ENCODE peak calls at places on chromosomes 13 and 19, in four cellular contexts. B is heart right ventricle; K is CD4-positive, CD25-positive, alpha-beta regulatory T cell; I is A549. G is an unnamed sample. For H3K4me1, the result is how much of the 10 kb centered on the place peaks cover.

GRCh38 chr13:46675016-46675415 is 121.9 kb downstream of the ESD start:
- DNase-seq in B (no peak), K (no peak), I (no peak), G (no peak)

GRCh38 chr19:9565900-9566705 is 18.2 kb downstream of the ZNF121 start:
- DNase-seq in B (no peak), K (no peak), I (peak), G (no peak)

GRCh38 chr19:12156254-12157058 is at the start of gene ZNF625:
- DNase-seq in B (peak), K (no peak), I (no peak), G (peak)

GRCh38 chr19:5250127-5250659 is 90.4 kb downstream of the PTPRS start:
- DNase-seq in B (peak), K (no peak), I (no peak), G (no peak)

GRCh38 chr19:17938092-17938845 is 5.5 kb downstream of the CCDC124 start:
- DNase-seq in B (peak), K (peak), I (peak), G (peak)

GRCh38 chr19:33399081-33399744 is 25.7 kb downstream of the CEBPG start:
- DNase-seq in B (no peak), K (no peak), I (no peak), G (no peak)

GRCh38 chr19:32880607-32881006 is 11.0 kb upstream of the SLC7A9 start:
- DNase-seq in B (no peak), K (no peak), I (no peak), G (no peak)

GRCh38 chr13:109400625-109401257 is 385.6 kb downstream of the IRS2 start:
- DNase-seq in B (peak), K (no peak), I (no peak), G (no peak)

GRCh38 chr19:4328243-4328990 is 10.2 kb downstream of the STAP2 start:
- DNase-seq in B (peak), K (peak), I (peak), G (peak)

GRCh38 chr13:30792257-30793000 is 57.1 kb downstream of the ALOX5AP start:
- DNase-seq in B (peak), K (no peak), I (peak), G (no peak)

GRCh38 chr19:16814526-16815100 is 14.6 kb upstream of the SIN3B start:
- DNase-seq in B (no peak), K (no peak), I (no peak), G (no peak)

GRCh38 chr13:24038846-24039330 is 121.6 kb upstream of the SPATA13 start:
- DNase-seq in B (no peak), K (no peak), I (no peak), G (no peak)

GRCh38 chr13:93224545-93224944 is 2.1 kb upstream of the GPC6 start:
- DNase-seq in B (no peak), K (no peak), I (peak), G (no peak)

GRCh38 chr13:80408270-80408669 is 67.3 kb upstream of the SPRY2 start:
- DNase-seq in B (no peak), K (no peak), I (peak), G (no peak)

GRCh38 chr19:6677495-6677894 is 7.5 kb upstream of the TNFSF14 start:
- DNase-seq in B (no peak), K (peak), I (no peak), G (no peak)

GRCh38 chr19:18089726-18090125 is 3.0 kb upstream of the IL12RB1 start:
- DNase-seq in B (no peak), K (no peak), I (no peak), G (no peak)

GRCh38 chr19:17296278-17296677 is 6.9 kb downstream of the ABHD8 start:
- DNase-seq in B (no peak), K (no peak), I (peak), G (no peak)

GRCh38 chr13:108560092-108560491 is 69.3 kb upstream of the MYO16 start:
- DNase-seq in B (no peak), K (no peak), I (no peak), G (no peak)

GRCh38 chr13:112953591-112954487 is 15.2 kb upstream of the MCF2L start:
- DNase-seq in B (no peak), K (no peak), I (no peak), G (no peak)

GRCh38 chr19:43616306-43616705 is 3.1 kb downstream of the ZNF428 start:
- DNase-seq in B (no peak), K (no peak), I (no peak), G (no peak)

GRCh38 chr19:49802836-49803528 is 10.1 kb downstream of the FUZ start:
- DNase-seq in B (no peak), K (no peak), I (no peak), G (no peak)

GRCh38 chr19:47312366-47313006 is 2.8 kb downstream of the C5AR1 start:
- DNase-seq in B (no peak), K (no peak), I (no peak), G (no peak)

GRCh38 chr13:48094404-48094780 is 512 bp downstream of the MED4 start:
- DNase-seq in B (no peak), K (no peak), I (no peak), G (no peak)

GRCh38 chr13:48094781-48095502 is at the start of gene MED4:
- DNase-seq in B (peak), K (peak), I (peak), G (peak)

GRCh38 chr13:48096670-48097069 is 1.8 kb upstream of the MED4 start:
- DNase-seq in B (no peak), K (no peak), I (no peak), G (no peak)

GRCh38 chr13:48097793-48098192 is 2.9 kb upstream of the MED4 start:
- DNase-seq in B (no peak), K (no peak), I (no peak), G (no peak)

GRCh38 chr13:48093588-48093987 is 1.3 kb downstream of the MED4 start:
- DNase-seq in B (no peak), K (no peak), I (no peak), G (no peak)
- H3K4me1 ChIP-seq in B (under half), K (under half), I (under half), G (under half)

GRCh38 chr19:10766049-10766623 is 48.3 kb downstream of the DNM2 start:
- DNase-seq in B (no peak), K (no peak), I (no peak), G (no peak)
- H3K4me1 ChIP-seq in B (half or more), K (under half), I (half or more), G (under half)

GRCh38 chr13:51249254-51249653 is 27.1 kb downstream of the FAM124A start:
- DNase-seq in B (no peak), K (no peak), I (no peak), G (no peak)

GRCh38 chr13:51246005-51246404 is 23.8 kb downstream of the FAM124A start:
- DNase-seq in B (no peak), K (no peak), I (no peak), G (no peak)

GRCh38 chr13:51244637-51245405 is 22.6 kb downstream of the FAM124A start:
- DNase-seq in B (no peak), K (no peak), I (no peak), G (no peak)

GRCh38 chr13:51245583-51245982 is 23.4 kb downstream of the FAM124A start:
- DNase-seq in B (no peak), K (no peak), I (no peak), G (no peak)

DNA sequence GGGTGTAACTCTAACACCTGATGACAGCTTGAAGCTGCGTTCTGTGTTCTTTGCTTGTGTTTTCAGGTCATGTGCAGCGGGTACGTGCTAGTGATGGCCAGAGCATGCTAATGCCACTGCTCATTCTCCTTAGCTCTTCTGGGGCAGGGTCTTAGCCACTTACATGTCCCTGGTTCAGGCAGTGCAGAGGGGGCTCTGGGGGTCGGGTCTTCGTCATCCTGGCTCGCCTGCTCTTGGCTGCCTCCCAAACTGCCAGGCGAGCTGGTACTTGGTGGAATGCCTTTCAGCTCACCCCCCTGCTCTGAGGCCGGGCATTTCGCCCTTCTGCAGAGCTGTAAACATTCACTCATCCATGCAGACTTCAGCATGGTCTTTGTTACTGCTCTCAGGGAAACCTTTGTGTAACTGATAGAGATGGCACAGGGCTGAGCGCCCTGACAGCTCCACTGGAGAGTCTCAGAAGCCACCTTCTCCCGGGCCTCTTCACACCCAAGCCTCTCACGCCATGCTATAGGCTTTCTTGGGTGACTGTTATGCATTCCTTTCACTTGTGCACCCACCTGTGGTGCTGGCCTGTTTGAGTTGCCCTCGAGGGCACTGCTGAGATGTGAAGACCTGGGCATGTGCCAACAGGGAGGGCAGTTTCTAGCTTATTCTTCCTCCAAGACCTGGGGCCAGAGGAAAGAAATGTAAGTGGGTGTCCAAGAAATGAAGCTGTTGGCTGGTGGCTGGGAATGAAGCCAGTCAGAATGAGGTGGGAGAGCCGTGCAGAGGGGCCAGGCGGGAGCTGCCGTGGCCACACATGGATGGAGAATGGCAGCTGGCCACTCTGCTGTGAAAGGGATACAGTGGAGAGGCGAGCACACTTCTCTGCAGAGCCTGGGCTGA is 24.5 kb downstream of the FAM124A start:
- DNase-seq in B (peak), K (no peak), I (no peak), G (no peak)
- H3K4me1 ChIP-seq in B (under half), K (under half), I (under half), G (under half)

GRCh38 chr13:70405266-70405665 is 297.0 kb upstream of the KLHL1 start:
- DNase-seq in B (no peak), K (no peak), I (no peak), G (no peak)
- H3K4me1 ChIP-seq in B (under half), K (under half), I (under half), G (under half)

GRCh38 chr13:75329097-75329496 is 152.9 kb downstream of the TBC1D4 start:
- DNase-seq in B (no peak), K (no peak), I (no peak), G (no peak)

GRCh38 chr13:75331792-75332349 is 150.1 kb downstream of the TBC1D4 start:
- DNase-seq in B (no peak), K (no peak), I (no peak), G (no peak)

GRCh38 chr13:75327132-75327505 is 154.8 kb downstream of the TBC1D4 start:
- DNase-seq in B (no peak), K (no peak), I (no peak), G (no peak)

GRCh38 chr13:75330770-75331169 is 151.2 kb downstream of the TBC1D4 start:
- DNase-seq in B (no peak), K (no peak), I (no peak), G (no peak)

DNA sequence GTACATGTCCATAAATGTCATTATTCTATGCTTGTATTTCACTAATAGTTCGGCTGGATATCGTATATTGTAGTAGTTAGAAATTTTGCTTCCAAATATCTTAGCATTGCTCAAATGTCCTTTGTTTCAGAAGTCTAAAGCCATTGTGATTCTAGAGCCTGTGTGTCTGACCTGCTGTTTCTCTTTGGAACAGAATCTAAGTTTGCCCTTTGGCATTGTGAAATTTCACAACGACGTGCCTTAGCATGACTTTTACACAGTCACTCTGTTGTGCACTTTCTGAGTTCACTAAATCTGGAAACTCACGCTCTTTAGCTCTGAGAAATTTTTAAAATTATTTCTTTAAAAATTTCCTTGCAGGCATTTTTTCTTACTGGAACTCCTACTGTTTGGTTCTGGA is 152.2 kb downstream of the TBC1D4 start:
- DNase-seq in B (no peak), K (no peak), I (no peak), G (no peak)
- H3K4me1 ChIP-seq in B (under half), K (under half), I (under half), G (under half)

DNA sequence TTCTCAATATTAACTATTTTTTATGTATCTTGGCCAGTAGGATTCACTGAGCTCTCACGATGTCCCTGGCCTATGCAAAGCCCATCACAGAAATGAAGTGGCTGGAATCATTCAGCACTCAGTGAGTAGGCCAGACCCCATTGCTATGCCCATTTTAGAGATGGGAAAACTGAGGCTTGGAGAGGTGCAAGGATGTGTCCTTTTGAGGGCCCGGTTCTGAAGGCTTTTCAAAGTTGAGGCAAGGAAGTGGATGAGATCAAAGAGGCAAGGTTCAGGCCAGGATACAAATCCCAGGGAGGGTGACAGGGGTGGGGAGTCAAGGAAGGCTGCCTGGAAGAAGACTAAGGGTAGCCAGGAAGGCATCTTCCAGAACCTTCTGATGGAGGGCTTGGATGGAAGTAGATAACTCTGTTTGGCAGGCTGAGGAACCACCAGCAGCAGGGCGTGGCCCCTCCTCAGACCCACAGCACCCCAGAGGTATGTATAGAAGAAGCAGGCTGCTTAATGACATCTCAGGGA is 18.8 kb upstream of the ERCC1 start:
- DNase-seq in B (no peak), K (no peak), I (no peak), G (no peak)
- H3K4me1 ChIP-seq in B (under half), K (under half), I (under half), G (under half)

GRCh38 chr13:100506600-100507422 is 81.8 kb downstream of the GGACT start:
- DNase-seq in B (no peak), K (peak), I (no peak), G (no peak)

GRCh38 chr13:100506154-100506553 is 82.4 kb downstream of the GGACT start:
- DNase-seq in B (no peak), K (no peak), I (no peak), G (no peak)

GRCh38 chr13:100510208-100510997 is 78.2 kb downstream of the GGACT start:
- DNase-seq in B (no peak), K (no peak), I (no peak), G (no peak)

GRCh38 chr13:100508996-100509395 is 79.6 kb downstream of the GGACT start:
- DNase-seq in B (no peak), K (no peak), I (no peak), G (no peak)

DNA sequence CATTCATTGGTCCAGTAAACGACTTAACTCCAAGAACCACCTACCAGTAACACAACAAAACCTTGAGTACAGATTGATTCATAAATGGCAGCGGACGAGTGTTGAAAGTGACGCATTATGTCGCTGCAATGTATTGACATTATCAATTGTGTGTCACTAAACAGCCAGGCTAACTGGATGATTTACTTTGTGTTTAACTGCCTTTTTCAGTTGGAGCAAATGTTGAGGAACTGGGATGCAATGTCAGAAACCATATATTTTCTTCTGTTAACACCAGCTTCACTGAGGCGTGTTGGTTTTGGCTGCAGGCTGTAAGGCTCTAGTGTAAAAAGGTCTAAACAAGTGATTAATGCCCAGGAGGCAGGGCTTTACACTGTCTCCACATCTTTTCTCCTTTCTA is 80.2 kb downstream of the GGACT start:
- DNase-seq in B (no peak), K (no peak), I (no peak), G (no peak)
- H3K4me1 ChIP-seq in B (under half), K (under half), I (under half), G (under half)

GRCh38 chr19:2548966-2549365 is 73.0 kb downstream of the GADD45B start:
- DNase-seq in B (no peak), K (no peak), I (no peak), G (no peak)

GRCh38 chr19:2549701-2550191 is 73.8 kb downstream of the GADD45B start:
- DNase-seq in B (peak), K (no peak), I (no peak), G (no peak)

GRCh38 chr19:2551864-2552185 is 75.9 kb downstream of the GADD45B start:
- DNase-seq in B (no peak), K (no peak), I (no peak), G (no peak)

GRCh38 chr19:2551172-2551863 is 75.4 kb downstream of the GADD45B start:
- DNase-seq in B (no peak), K (no peak), I (no peak), G (no peak)

GRCh38 chr19:2550431-2551171 is 74.7 kb downstream of the GADD45B start:
- DNase-seq in B (peak), K (no peak), I (no peak), G (no peak)
- H3K4me1 ChIP-seq in B (under half), K (under half), I (under half), G (under half)

G was measured in CD8-positive, alpha-beta T cell.